ENCODE peak calls at places on chromosomes 16 and 17, in four cellular contexts. T, H, D and S are unnamed samples.

GRCh38 chr16:85428168-85428898 is 184.8 kb upstream of the GSE1 start:
- DNase-seq in T (peak), H (peak), D (peak), S (no peak)

GRCh38 chr16:4990415-4990814 is 32.3 kb downstream of the SEC14L5 start:
- DNase-seq in H (no peak), D (no peak), T (no peak), S (no peak)

GRCh38 chr17:37848690-37849616 is 75.3 kb upstream of the TBC1D3K start:
- DNase-seq in D (no peak), H (no peak), T (peak), S (no peak)

GRCh38 chr17:50170662-50171370 is 5.0 kb downstream of the SGCA start:
- DNase-seq in T (peak), H (no peak), D (no peak), S (no peak)

GRCh38 chr17:81697261-81698044 is 5.7 kb upstream of the MRPL12 start:
- DNase-seq in T (no peak), D (no peak), H (no peak), S (no peak)

GRCh38 chr16:74738134-74738541 is 36.5 kb downstream of the FA2H start:
- DNase-seq in T (peak), H (no peak), D (peak), S (no peak)

GRCh38 chr17:77666881-77667395 is 291.6 kb upstream of the TNRC6C start:
- DNase-seq in D (no peak), T (no peak), H (no peak), S (no peak)

GRCh38 chr17:75277664-75278071 is 6.6 kb upstream of the MIF4GD start:
- DNase-seq in H (no peak), T (peak), D (no peak), S (no peak)

GRCh38 chr17:3927628-3928010 is 11.4 kb upstream of the P2RX1 start:
- DNase-seq in T (no peak), D (no peak), H (no peak), S (no peak)

GRCh38 chr16:56409195-56409594 is 16.1 kb downstream of the AMFR start:
- DNase-seq in D (no peak), H (peak), T (peak), S (no peak)

GRCh38 chr16:17305694-17306093 is 165.1 kb downstream of the XYLT1 start:
- DNase-seq in T (no peak), D (no peak), H (no peak), S (no peak)

GRCh38 chr17:50947844-50948514 is 81.8 kb upstream of the TOB1 start:
- DNase-seq in D (no peak), T (peak), H (peak), S (no peak)

GRCh38 chr17:51769231-51769630 is 389.3 kb downstream of the CA10 start:
- DNase-seq in T (no peak), H (no peak), D (no peak), S (no peak)

GRCh38 chr17:67293251-67294203 is 48.5 kb upstream of the HELZ start:
- DNase-seq in D (peak), H (peak), T (peak), S (no peak)

GRCh38 chr17:74854792-74855191 is 4.9 kb downstream of the GRIN2C start:
- DNase-seq in H (no peak), D (no peak), T (no peak), S (no peak)

GRCh38 chr17:40025559-40025958 is 10.3 kb downstream of the CSF3 start:
- DNase-seq in T (no peak), D (no peak), H (no peak), S (no peak)

GRCh38 chr16:23355106-23355670 is 53.1 kb downstream of the SCNN1B start:
- DNase-seq in H (no peak), D (no peak), T (no peak), S (no peak)

GRCh38 chr16:57892447-57893096 is 78.4 kb downstream of the CNGB1 start:
- DNase-seq in H (no peak), D (no peak), T (peak), S (no peak)

GRCh38 chr16:68506331-68507053 is 32.6 kb upstream of the ZFP90 start:
- DNase-seq in D (no peak), T (no peak), H (no peak), S (no peak)

GRCh38 chr16:86774931-86775330 is 196.6 kb downstream of the FOXL1 start:
- DNase-seq in D (no peak), H (no peak), T (no peak), S (no peak)

GRCh38 chr17:36705651-36706436 is 104.5 kb downstream of the MRM1 start:
- DNase-seq in H (no peak), T (peak), D (peak), S (peak)

GRCh38 chr16:16096858-16097213 is 126.5 kb downstream of the ABCC6 start:
- DNase-seq in D (no peak), T (no peak), H (no peak), S (no peak)

GRCh38 chr16:88318521-88318920 is 64.2 kb upstream of the ZNF469 start:
- DNase-seq in H (no peak), T (no peak), D (no peak), S (no peak)

GRCh38 chr17:43334744-43335400 is 63.9 kb upstream of the ARL4D start:
- DNase-seq in H (no peak), T (no peak), D (no peak), S (no peak)

GRCh38 chr16:2210386-2211365 is at the start of gene BRICD5:
- DNase-seq in T (no peak), D (no peak), H (no peak), S (no peak)

GRCh38 chr16:2834968-2835367 is 4.9 kb downstream of the ZG16B start:
- DNase-seq in T (no peak), D (no peak), H (no peak), S (no peak)

GRCh38 chr16:14564881-14565687 is 65.0 kb downstream of the PARN start:
- DNase-seq in D (no peak), H (no peak), T (peak), S (no peak)

GRCh38 chr17:10200645-10201044 is 2.2 kb upstream of the GAS7 start:
- DNase-seq in D (no peak), H (no peak), T (no peak), S (no peak)

GRCh38 chr17:47883589-47884426 is 12.2 kb upstream of the SP2 start:
- DNase-seq in D (no peak), T (no peak), H (no peak), S (no peak)

GRCh38 chr16:25065899-25066298 is 45.6 kb upstream of the LCMT1 start:
- DNase-seq in D (no peak), H (no peak), T (no peak), S (no peak)

GRCh38 chr16:89471225-89471624 is 19.1 kb downstream of the ANKRD11 start:
- DNase-seq in D (no peak), T (peak), H (no peak), S (no peak)

GRCh38 chr17:38449364-38449763 is 21.1 kb downstream of the ARHGAP23 start:
- DNase-seq in D (no peak), H (no peak), T (peak), S (no peak)

GRCh38 chr16:24085665-24086064 is 170.5 kb upstream of the CACNG3 start:
- DNase-seq in H (no peak), D (no peak), T (no peak), S (no peak)

GRCh38 chr17:72120878-72121163 is at the start of gene SOX9:
- DNase-seq in H (peak), D (peak), T (peak), S (peak)

GRCh38 chr16:24302636-24303035 is 46.5 kb downstream of the CACNG3 start:
- DNase-seq in D (no peak), T (no peak), H (no peak), S (no peak)

GRCh38 chr17:8225813-8226535 is 15.6 kb upstream of the AURKB start:
- DNase-seq in T (no peak), D (peak), H (peak), S (no peak)
- H3K4me3 ChIP-seq in T (peak), D (peak), H (no peak), S (peak)

GRCh38 chr17:46770439-46770817 is 48.1 kb downstream of the WNT3 start:
- DNase-seq in T (no peak), D (no peak), H (no peak), S (no peak)
- H3K4me3 ChIP-seq in T (no peak), D (peak), H (no peak), S (no peak)

GRCh38 chr17:13694934-13695333 is 93.2 kb upstream of the HS3ST3A1 start:
- DNase-seq in D (no peak), T (no peak), H (no peak), S (no peak)

GRCh38 chr17:13698832-13699231 is 97.1 kb upstream of the HS3ST3A1 start:
- DNase-seq in H (no peak), D (peak), T (no peak), S (no peak)

GRCh38 chr17:13702266-13702665 is 100.5 kb upstream of the HS3ST3A1 start:
- DNase-seq in H (no peak), D (no peak), T (no peak), S (no peak)

GRCh38 chr17:13704333-13704732 is 102.6 kb upstream of the HS3ST3A1 start:
- DNase-seq in D (no peak), T (peak), H (no peak), S (peak)

GRCh38 chr17:13699261-13699660 is 97.5 kb upstream of the HS3ST3A1 start:
- DNase-seq in T (no peak), H (no peak), D (no peak), S (no peak)
- H3K4me3 ChIP-seq in T (no peak), H (no peak), D (no peak), S (no peak)

GRCh38 chr17:1709971-1710806 is at the start of gene TLCD2:
- DNase-seq in T (peak), D (peak), H (peak), S (no peak)

GRCh38 chr17:1711804-1712203 is 1.6 kb upstream of the TLCD2 start:
- DNase-seq in H (no peak), T (no peak), D (no peak), S (no peak)

GRCh38 chr17:1712271-1712670 is 2.1 kb upstream of the TLCD2 start:
- DNase-seq in D (no peak), H (no peak), T (no peak), S (no peak)

GRCh38 chr17:1709403-1709891 is 730 bp downstream of the TLCD2 start:
- DNase-seq in H (no peak), D (peak), T (peak), S (no peak)

GRCh38 chr17:1710807-1711553 is 803 bp upstream of the TLCD2 start:
- DNase-seq in D (peak), H (no peak), T (peak), S (no peak)
- H3K4me3 ChIP-seq in D (peak), H (peak), T (peak), S (peak)